ENCODE peak calls at places on chromosome 3, in nine cellular contexts. R is prostate gland, K is GM04503, H is NCI-H1092, I is AG09309, D is hypothalamus, J is ACHN, G is HT-29, W is H54. A is an unnamed sample.

GRCh38 chr3:102441832-102442231 is 7.0 kb downstream of the ZPLD1 start:
- DNase-seq in R (no peak), K (no peak), H (no peak), I (no peak), D (no peak), J (no peak), G (no peak), W (no peak), A (no peak)

GRCh38 chr3:72134989-72135451 is 350.1 kb upstream of the PROK2 start:
- DNase-seq in R (no peak), K (no peak), H (no peak), I (no peak), D (no peak), J (no peak), G (no peak), W (no peak), A (no peak)

GRCh38 chr3:162729686-162730085 is 1233.1 kb downstream of the OTOL1 start:
- DNase-seq in R (no peak), K (no peak), H (no peak), I (no peak), D (no peak), J (no peak), G (no peak), W (no peak), A (no peak)

GRCh38 chr3:10594915-10595314 is 89.5 kb upstream of the ATP2B2 start:
- DNase-seq in R (no peak), K (no peak), H (no peak), I (no peak), D (no peak), J (peak; percentile 65), G (peak; percentile 52), W (peak; percentile 75), A (no peak)

GRCh38 chr3:143482106-143483088 is 362.8 kb downstream of the CHST2 start:
- DNase-seq in R (no peak), K (no peak), H (no peak), I (no peak), D (no peak), J (no peak), G (no peak), W (no peak), A (no peak)

GRCh38 chr3:63968612-63969350 is 54.5 kb downstream of the PSMD6 start:
- DNase-seq in R (no peak), K (no peak), H (no peak), I (no peak), D (no peak), J (no peak), G (no peak), W (no peak), A (no peak)

GRCh38 chr3:71565976-71566375 is 17.6 kb downstream of the FOXP1 start:
- DNase-seq in R (no peak), K (no peak), H (no peak), I (no peak), D (no peak), J (no peak), G (no peak), W (no peak), A (no peak)

GRCh38 chr3:33146791-33147445 is 33.1 kb downstream of the CRTAP start:
- DNase-seq in R (no peak), K (peak; percentile 5), H (no peak), I (peak; percentile 13), D (no peak), J (no peak), G (peak; percentile 14), W (no peak), A (no peak)